ENCODE peak calls at places on chromosomes 3 and 15, in seven cellular contexts. A is NCI-H1417 treated with DMSO at 0.1 percent for 48 hours; W is stimulated activated naive CD8-positive, alpha-beta T cell treated with anti-CD3 and anti-CD28 coated beads, Interleukin-15, Interleukin-2, amounts not matched to agents 100 U/mL and 50 U/mL, for 24 hours; Y is anterior cingulate cortex; E is RWPE1; T is HEK293T; U is nephron progenitor cell. J is an unnamed sample.

GRCh38 chr15:60396964-60397771 is 618 bp downstream of the ANXA2 start:
- DNase-seq in A (no peak), W (peak), Y (no peak), E (peak), T (peak), U (peak), J (peak)

GRCh38 chr15:85331666-85332261 is 48.6 kb upstream of the AKAP13 start:
- DNase-seq in A (no peak), W (no peak), Y (no peak), E (no peak), T (no peak), U (peak), J (no peak)

GRCh38 chr15:38782156-38782555 is 217.5 kb upstream of the RASGRP1 start:
- DNase-seq in A (no peak), W (no peak), Y (no peak), E (no peak), T (no peak), U (no peak), J (no peak)

GRCh38 chr3:111472556-111472955 is 69.4 kb upstream of the CD96 start:
- DNase-seq in A (no peak), W (no peak), Y (no peak), E (no peak), T (no peak), U (no peak), J (no peak)

GRCh38 chr3:65851827-65852226 is 186.9 kb downstream of the MAGI1 start:
- DNase-seq in A (no peak), W (no peak), Y (no peak), E (no peak), T (no peak), U (no peak), J (no peak)

GRCh38 chr15:76185716-76186115 is 125.6 kb downstream of the ETFA start:
- DNase-seq in A (no peak), W (no peak), Y (no peak), E (peak), T (peak), U (peak), J (peak)

GRCh38 chr3:64908292-64908691 is 220.5 kb upstream of the ADAMTS9 start:
- DNase-seq in A (no peak), W (no peak), Y (no peak), E (peak), T (no peak), U (no peak), J (no peak)

GRCh38 chr3:45664558-45664957 is 24.6 kb upstream of the SACM1L start:
- DNase-seq in A (no peak), W (peak), Y (no peak), E (no peak), T (no peak), U (no peak), J (no peak)

GRCh38 chr3:50136714-50137405 is 18.3 kb upstream of the SEMA3F start:
- DNase-seq in A (no peak), W (no peak), Y (no peak), E (no peak), T (no peak), U (peak), J (no peak)

GRCh38 chr15:85761635-85762034 is 33.1 kb downstream of the KLHL25 start:
- DNase-seq in A (no peak), W (no peak), Y (no peak), E (peak), T (no peak), U (no peak), J (no peak)

GRCh38 chr15:99467861-99468460 is 97.8 kb upstream of the MEF2A start:
- DNase-seq in A (no peak), W (no peak), Y (no peak), E (no peak), T (no peak), U (no peak), J (no peak)

GRCh38 chr3:146160233-146160963 is 586 bp downstream of the PLOD2 start:
- DNase-seq in A (no peak), W (peak), Y (peak), E (peak), T (peak), U (peak), J (peak)

GRCh38 chr3:42667523-42668402 is 14.3 kb downstream of the ZBTB47 start:
- DNase-seq in A (no peak), W (no peak), Y (no peak), E (no peak), T (no peak), U (no peak), J (peak)

GRCh38 chr3:164458986-164459385 is 619.3 kb downstream of the SI start:
- DNase-seq in A (no peak), W (no peak), Y (no peak), E (no peak), T (no peak), U (no peak), J (no peak)

GRCh38 chr3:98246142-98246541 is 17.9 kb upstream of the OR5H6 start:
- DNase-seq in A (no peak), W (no peak), Y (no peak), E (no peak), T (no peak), U (no peak), J (no peak)

GRCh38 chr3:141353652-141354495 is 14.4 kb upstream of the ZBTB38 start:
- DNase-seq in A (no peak), W (no peak), Y (no peak), E (no peak), T (no peak), U (no peak), J (no peak)

GRCh38 chr15:73403171-73403570 is 34.4 kb upstream of the HCN4 start:
- DNase-seq in A (no peak), W (no peak), Y (no peak), E (no peak), T (no peak), U (no peak), J (no peak)

GRCh38 chr3:56778904-56779303 is 22.8 kb downstream of the ARHGEF3 start:
- DNase-seq in A (no peak), W (no peak), Y (no peak), E (no peak), T (no peak), U (no peak), J (no peak)

GRCh38 chr3:73045391-73045790 is 16.1 kb upstream of the EBLN2 start:
- DNase-seq in A (no peak), W (no peak), Y (no peak), E (no peak), T (no peak), U (no peak), J (no peak)

GRCh38 chr3:18758047-18758704 is 333.0 kb upstream of the SATB1 start:
- DNase-seq in A (peak), W (no peak), Y (no peak), E (peak), T (peak), U (peak), J (peak)

GRCh38 chr3:195160257-195160898 is 110.6 kb downstream of the XXYLT1 start:
- DNase-seq in A (no peak), W (no peak), Y (no peak), E (no peak), T (no peak), U (no peak), J (no peak)

GRCh38 chr3:42025388-42026138 is 63.7 kb upstream of the ULK4 start:
- DNase-seq in A (peak), W (peak), Y (peak), E (peak), T (peak), U (peak), J (peak)

GRCh38 chr3:43224405-43225073 is 61.8 kb upstream of the SNRK start:
- DNase-seq in A (no peak), W (no peak), Y (no peak), E (no peak), T (no peak), U (no peak), J (no peak)

GRCh38 chr3:186938716-186939115 is 8.4 kb downstream of the ST6GAL1 start:
- DNase-seq in A (no peak), W (no peak), Y (no peak), E (no peak), T (no peak), U (no peak), J (no peak)

GRCh38 chr3:100761211-100761921 is 52.1 kb downstream of the TFG start:
- DNase-seq in A (no peak), W (peak), Y (no peak), E (peak), T (peak), U (no peak), J (no peak)

GRCh38 chr3:71128951-71129350 is 454.6 kb downstream of the FOXP1 start:
- DNase-seq in A (no peak), W (peak), Y (no peak), E (no peak), T (no peak), U (no peak), J (no peak)

GRCh38 chr15:99209326-99209725 is 40.1 kb downstream of the TTC23 start:
- DNase-seq in A (no peak), W (no peak), Y (no peak), E (no peak), T (no peak), U (no peak), J (no peak)

GRCh38 chr15:89768071-89768500 is 8.0 kb upstream of the MESP2 start:
- DNase-seq in A (no peak), W (no peak), Y (no peak), E (no peak), T (no peak), U (no peak), J (no peak)

GRCh38 chr15:42494998-42495360 is 455 bp upstream of the SNAP23 start:
- DNase-seq in A (no peak), W (peak), Y (peak), E (peak), T (no peak), U (no peak), J (no peak)

GRCh38 chr3:150376001-150376848 is 31.9 kb upstream of the TSC22D2 start:
- DNase-seq in A (no peak), W (no peak), Y (no peak), E (no peak), T (no peak), U (no peak), J (no peak)